ENCODE peak calls at places on chromosomes 1 and 21, in four cellular contexts. D is H9, N is fibroblast of lung, A is IMR-90. I is an unnamed sample.

GRCh38 chr1:54795841-54796468 is 5.2 kb downstream of the TTC22 start:
- DNase-seq in D (no peak), A (no peak), N (no peak), I (no peak)

GRCh38 chr1:42240964-42241755 is 76.6 kb upstream of the GUCA2A start:
- DNase-seq in D (peak; percentile 23), A (peak; percentile 65), N (peak; percentile 67), I (no peak)

GRCh38 chr21:23968722-23969647 is 1638.3 kb downstream of the MRPL39 start:
- DNase-seq in N (peak; percentile 12), A (peak; percentile 26), D (peak; percentile 75), I (peak; percentile 84)

GRCh38 chr1:93845554-93846150 is 33.4 kb downstream of the DNTTIP2 start:
- DNase-seq in N (peak; percentile 98), A (peak; percentile 94), D (peak; percentile 49), I (peak; percentile 78)

GRCh38 chr1:34611571-34611970 is 143.3 kb upstream of the GJB5 start:
- DNase-seq in N (no peak), A (no peak), D (no peak), I (no peak)

GRCh38 chr1:78840447-78841251 is 165.9 kb downstream of the ADGRL4 start:
- DNase-seq in N (peak; percentile 92), D (peak; percentile 36), A (peak; percentile 83), I (peak; percentile 14)

GRCh38 chr1:29444782-29445325 is 208.5 kb downstream of the PTPRU start:
- DNase-seq in D (peak; percentile 10), A (no peak), N (no peak), I (no peak)

GRCh38 chr1:91124989-91125417 is 103.2 kb upstream of the ZNF644 start:
- DNase-seq in D (no peak), A (no peak), N (no peak), I (no peak)

GRCh38 chr1:175002910-175003517 is 3.3 kb downstream of the CACYBP start:
- DNase-seq in D (no peak), A (no peak), N (no peak), I (no peak)

GRCh38 chr1:115411388-115412063 is 73.5 kb upstream of the NGF start:
- DNase-seq in D (no peak), A (peak; percentile 69), N (peak; percentile 71), I (no peak)

GRCh38 chr1:109823543-109824348 is 60.0 kb upstream of the EPS8L3 start:
- DNase-seq in A (no peak), N (peak; percentile 65), D (no peak), I (no peak)

GRCh38 chr1:201217146-201217545 is 26.5 kb downstream of the IGFN1 start:
- DNase-seq in A (no peak), D (no peak), N (no peak), I (no peak)

GRCh38 chr1:36656838-36657237 is 174.1 kb upstream of the CSF3R start:
- DNase-seq in N (no peak), D (no peak), A (no peak), I (no peak)

GRCh38 chr21:40841524-40842196 is 5.3 kb downstream of the DSCAM start:
- DNase-seq in N (peak; percentile 40), A (no peak), D (peak; percentile 81), I (peak; percentile 61)

GRCh38 chr1:151457911-151458882 is 1.1 kb downstream of the POGZ start:
- DNase-seq in N (peak; percentile 88), A (peak; percentile 87), D (peak; percentile 40), I (peak; percentile 87)

GRCh38 chr1:14704846-14705245 is 106.4 kb downstream of the KAZN start:
- DNase-seq in N (peak; percentile 32), A (no peak), D (no peak), I (no peak)

GRCh38 chr1:2867087-2867425 is 65.6 kb upstream of the TTC34 start:
- DNase-seq in A (no peak), D (no peak), N (no peak), I (no peak)

GRCh38 chr1:92515796-92516201 is 29.1 kb upstream of the GFI1 start:
- DNase-seq in D (no peak), A (no peak), N (no peak), I (no peak)

GRCh38 chr1:29696656-29697390 is 460.5 kb downstream of the PTPRU start:
- DNase-seq in A (no peak), N (no peak), D (no peak), I (no peak)

GRCh38 chr1:29643281-29643680 is 407.0 kb downstream of the PTPRU start:
- DNase-seq in D (no peak), A (no peak), N (no peak), I (no peak)

GRCh38 chr1:53274026-53274425 is 35.7 kb upstream of the MAGOH start:
- DNase-seq in A (no peak), N (no peak), D (no peak), I (no peak)

GRCh38 chr1:238252033-238252802 is 361.5 kb upstream of the ZP4 start:
- DNase-seq in D (peak; percentile 86), A (peak; percentile 33), N (peak; percentile 57), I (peak; percentile 91)

GRCh38 chr1:172402878-172403573 is 17.5 kb upstream of the C1orf105 start:
- DNase-seq in N (peak; percentile 39), A (no peak), D (no peak), I (no peak)

GRCh38 chr1:86846166-86846647 is 67.7 kb downstream of the SELENOF start:
- DNase-seq in N (peak; percentile 97), A (peak; percentile 91), D (no peak), I (no peak)

GRCh38 chr21:46218906-46219590 is 9.5 kb downstream of the LSS start:
- DNase-seq in A (no peak), D (no peak), N (no peak), I (no peak)

GRCh38 chr1:215087603-215088002 is 5.1 kb downstream of the KCNK2 start:
- DNase-seq in D (no peak), A (no peak), N (no peak), I (no peak)

GRCh38 chr21:29237110-29238051 is 61.3 kb upstream of the BACH1 start:
- DNase-seq in D (no peak), A (no peak), N (peak; percentile 60), I (no peak)

GRCh38 chr1:223224465-223224864 is 81.4 kb upstream of the TLR5 start:
- DNase-seq in N (no peak), A (no peak), D (peak; percentile 75), I (peak; percentile 66)

GRCh38 chr1:55244476-55245109 is 29.4 kb upstream of the USP24 start:
- DNase-seq in D (no peak), N (peak; percentile 44), A (peak; percentile 43), I (no peak)

GRCh38 chr1:111990026-111990877 is 784 bp upstream of the KCND3 start:
- DNase-seq in A (no peak), D (peak; percentile 38), N (peak; percentile 26), I (peak; percentile 49)

GRCh38 chr1:27778022-27778421 is 5.0 kb downstream of the STX12 start:
- DNase-seq in N (no peak), A (no peak), D (no peak), I (no peak)

GRCh38 chr1:226634611-226635246 is 86.2 kb downstream of the STUM start:
- DNase-seq in N (no peak), A (no peak), D (no peak), I (no peak)

GRCh38 chr21:36072453-36073167 is 2.8 kb downstream of the CBR1 start:
- DNase-seq in N (no peak), A (no peak), D (no peak), I (no peak)

GRCh38 chr1:86778510-86779218 is 74.3 kb downstream of the SH3GLB1 start:
- DNase-seq in D (no peak), A (peak; percentile 86), N (peak; percentile 85), I (no peak)

GRCh38 chr1:94326329-94326728 is 88.9 kb upstream of the ARHGAP29 start:
- DNase-seq in A (peak; percentile 15), D (no peak), N (no peak), I (peak; percentile 49)

GRCh38 chr21:14972678-14973077 is 92.1 kb downstream of the NRIP1 start:
- DNase-seq in D (no peak), N (no peak), A (no peak), I (no peak)

GRCh38 chr21:14964658-14965057 is 100.1 kb downstream of the NRIP1 start:
- DNase-seq in A (no peak), D (no peak), N (no peak), I (no peak)

GRCh38 chr21:14962217-14962616 is 102.6 kb downstream of the NRIP1 start:
- DNase-seq in D (no peak), A (no peak), N (no peak), I (no peak)

GRCh38 chr21:14968821-14969220 is 96.0 kb downstream of the NRIP1 start:
- DNase-seq in D (no peak), N (peak; percentile 68), A (peak; percentile 34), I (no peak)

DNA sequence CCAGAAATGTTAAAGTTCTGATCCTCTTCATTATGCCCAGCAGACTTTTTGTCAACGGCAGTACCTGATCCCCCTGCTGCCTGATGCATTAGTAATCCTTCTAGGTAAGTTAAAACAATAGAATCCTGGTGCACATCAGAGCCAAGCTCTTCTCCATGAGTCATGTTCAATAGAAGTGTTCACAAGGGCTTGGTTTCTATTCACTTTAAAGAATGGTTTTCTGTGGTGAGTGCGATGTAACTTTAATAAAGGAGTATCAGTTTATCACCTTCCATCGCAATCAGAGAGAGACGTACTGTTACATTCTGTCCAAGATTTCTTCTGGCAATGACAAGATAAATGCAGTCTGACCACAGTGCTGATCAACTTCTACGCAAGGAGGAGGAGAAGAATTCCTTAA is 96.8 kb downstream of the NRIP1 start:
- DNase-seq in D (no peak), A (no peak), N (peak; percentile 73), I (no peak)
- H2AFZ ChIP-seq in D (no peak overlapping the region), A (no peak overlapping the region), N (no peak overlapping the region), I (no peak overlapping the region)

DNA sequence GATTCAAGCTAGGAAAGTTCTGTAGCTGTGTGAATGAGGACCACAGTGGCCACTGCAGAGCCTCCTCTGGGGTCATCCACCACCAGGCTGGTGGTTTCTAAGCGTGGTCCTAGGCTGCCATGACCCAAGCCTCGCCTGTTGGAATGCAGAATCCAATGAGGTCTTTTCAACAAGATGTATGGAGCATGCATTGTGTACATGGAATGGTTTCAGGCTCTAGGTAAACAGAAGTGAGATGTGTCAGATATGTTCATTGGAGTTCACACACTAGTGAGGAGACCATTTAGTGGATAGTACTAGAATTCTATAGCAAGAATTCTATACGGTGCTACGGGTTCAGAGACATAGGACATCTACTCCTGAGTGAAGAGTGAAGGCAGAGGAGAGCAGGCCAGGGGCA is 10.7 kb downstream of the RNU5D-1 start:
- DNase-seq in N (no peak), D (no peak), A (no peak), I (no peak)
- H3K27ac ChIP-seq in N (no peak overlapping the region), D (no peak overlapping the region), A (no peak overlapping the region), I (no peak overlapping the region)

GRCh38 chr1:183052861-183053260 is 29.6 kb downstream of the LAMC1 start:
- DNase-seq in N (no peak), D (no peak), A (no peak), I (no peak)

GRCh38 chr1:183063349-183063748 is 40.1 kb downstream of the LAMC1 start:
- DNase-seq in D (no peak), A (peak; percentile 32), N (no peak), I (no peak)

GRCh38 chr1:183061194-183061593 is 38.0 kb downstream of the LAMC1 start:
- DNase-seq in D (no peak), A (no peak), N (no peak), I (no peak)

DNA sequence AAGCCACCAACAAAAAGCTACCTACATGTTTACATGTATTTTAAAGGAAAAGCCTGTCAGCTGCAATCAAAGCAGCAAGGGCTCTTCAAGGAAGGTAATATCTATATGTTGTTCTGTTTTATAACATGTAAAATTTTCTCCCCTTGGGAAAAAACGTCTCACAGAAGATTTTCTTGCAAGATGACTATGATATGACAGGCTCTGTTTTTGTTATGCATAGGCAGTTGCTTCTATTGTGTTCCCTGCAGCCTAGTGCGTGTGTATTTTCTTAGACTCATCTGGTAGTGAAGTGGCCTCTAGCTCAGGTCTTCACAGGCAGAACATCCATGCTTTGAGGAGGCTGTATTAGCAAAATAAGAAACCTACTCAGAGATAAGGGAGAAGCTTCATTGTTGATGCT is 35.6 kb downstream of the LAMC1 start:
- DNase-seq in A (peak; percentile 42), N (peak; percentile 33), D (no peak), I (no peak)
- H3K4me1 ChIP-seq in A (peaks cover 19% of the 10 kb centered on the region), N (peaks cover 19% of the 10 kb centered on the region), D (no peaks in the 10 kb centered on the region), I (peaks cover 11% of the 10 kb centered on the region)

GRCh38 chr21:42539342-42539741 is 25.7 kb downstream of the SLC37A1 start:
- DNase-seq in D (no peak), A (no peak), N (no peak), I (no peak)
- H2AFZ ChIP-seq in D (no peak overlapping the region), A (no peak overlapping the region), N (no peak overlapping the region), I (no peak overlapping the region)

I was measured in GM23338.